ENCODE peak calls at places on chromosome 11, in ten cellular contexts. K is A172, B is B cell, I is heart right ventricle, J is MCF 10A, Z is activated gamma-delta T cell treated with Interleukin-2 at 50 U/mL for 16 hours, S is Kasumi-1, V is cardiac muscle cell, O is neural crest cell, X is C1 segment of cervical spinal cord. P is an unnamed sample.

GRCh38 chr11:10878408-10879214 is 20.8 kb upstream of the ZBED5 start:
- DNase-seq in K (peak), B (peak), I (peak), J (peak), Z (no peak), S (peak), V (peak), O (peak), X (no peak), P (peak)

GRCh38 chr11:111938687-111939160 is 1.6 kb downstream of the DIXDC1 start:
- DNase-seq in K (peak), B (peak), I (no peak), J (peak), Z (no peak), S (peak), V (peak), O (no peak), X (peak), P (no peak)

GRCh38 chr11:117315285-117316196 is 515 bp downstream of the BACE1 start:
- DNase-seq in K (no peak), B (no peak), I (no peak), J (no peak), Z (peak), S (no peak), V (no peak), O (no peak), X (no peak), P (no peak)

GRCh38 chr11:35474677-35475076 is 50.7 kb downstream of the PAMR1 start:
- DNase-seq in K (no peak), B (no peak), I (no peak), J (no peak), Z (no peak), S (no peak), V (peak), O (no peak), X (no peak), P (no peak)

GRCh38 chr11:129225190-129225589 is 33.1 kb upstream of the ARHGAP32 start:
- DNase-seq in K (no peak), B (no peak), I (no peak), J (peak), Z (no peak), S (no peak), V (peak), O (no peak), X (no peak), P (no peak)

GRCh38 chr11:9158898-9159391 is 67.5 kb upstream of the SCUBE2 start:
- DNase-seq in K (no peak), B (no peak), I (no peak), J (no peak), Z (no peak), S (no peak), V (peak), O (no peak), X (no peak), P (no peak)

GRCh38 chr11:78800756-78801155 is 226.1 kb upstream of the NARS2 start:
- DNase-seq in K (no peak), B (no peak), I (no peak), J (no peak), Z (no peak), S (no peak), V (peak), O (no peak), X (no peak), P (no peak)

GRCh38 chr11:74011360-74012071 is 2.6 kb upstream of the UCP3 start:
- DNase-seq in K (no peak), B (peak), I (no peak), J (no peak), Z (no peak), S (no peak), V (peak), O (no peak), X (no peak), P (no peak)

GRCh38 chr11:3022300-3022967 is 30.3 kb upstream of the NAP1L4 start:
- DNase-seq in K (peak), B (no peak), I (no peak), J (peak), Z (no peak), S (peak), V (peak), O (no peak), X (peak), P (peak)

GRCh38 chr11:17979770-17980371 is 33.0 kb downstream of the SERGEF start:
- DNase-seq in K (peak), B (peak), I (no peak), J (peak), Z (peak), S (peak), V (peak), O (peak), X (no peak), P (no peak)

GRCh38 chr11:17828311-17828751 is 93.8 kb downstream of the KCNC1 start:
- DNase-seq in K (no peak), B (no peak), I (peak), J (no peak), Z (no peak), S (no peak), V (peak), O (no peak), X (peak), P (peak)

GRCh38 chr11:59510917-59511589 is at the start of gene OR4D9:
- DNase-seq in K (peak), B (no peak), I (no peak), J (no peak), Z (no peak), S (peak), V (peak), O (no peak), X (no peak), P (peak)

GRCh38 chr11:126701555-126701897 is 299.0 kb downstream of the KIRREL3 start:
- DNase-seq in K (no peak), B (no peak), I (no peak), J (no peak), Z (no peak), S (no peak), V (no peak), O (no peak), X (no peak), P (no peak)

GRCh38 chr11:10019906-10020682 is 273.9 kb downstream of the SBF2 start:
- DNase-seq in K (no peak), B (no peak), I (peak), J (peak), Z (no peak), S (peak), V (no peak), O (no peak), X (no peak), P (no peak)

GRCh38 chr11:638616-639323 is 1.7 kb downstream of the DRD4 start:
- DNase-seq in K (no peak), B (no peak), I (no peak), J (no peak), Z (no peak), S (no peak), V (no peak), O (no peak), X (no peak), P (no peak)

GRCh38 chr11:63813563-63814382 is 517 bp downstream of the SPINDOC start:
- DNase-seq in K (peak), B (no peak), I (peak), J (peak), Z (peak), S (peak), V (peak), O (peak), X (peak), P (peak)

GRCh38 chr11:116828632-116829524 is 829 bp upstream of the APOC3 start:
- DNase-seq in K (no peak), B (peak), I (no peak), J (no peak), Z (no peak), S (no peak), V (no peak), O (no peak), X (no peak), P (no peak)

GRCh38 chr11:117217685-117218084 is 14.2 kb downstream of the PCSK7 start:
- DNase-seq in K (no peak), B (no peak), I (no peak), J (no peak), Z (no peak), S (no peak), V (no peak), O (no peak), X (no peak), P (no peak)